ENCODE peak calls at places on chromosomes 13 and 19, in five cellular contexts. F, W, E, X and Y are unnamed samples.
A peak's percentile ranks its signal among the peaks of the same experiment; 100 is the strongest.

GRCh38 chr13:42355118-42355840 is 83.3 kb downstream of the AKAP11 start:
- DNase-seq in F (peak; percentile 39), W (no peak), E (no peak), X (no peak), Y (no peak)

GRCh38 chr19:16715613-16716012 is 4.0 kb upstream of the NWD1 start:
- DNase-seq in F (no peak), W (no peak), E (no peak), X (no peak), Y (no peak)

GRCh38 chr13:41883147-41883546 is 77.8 kb downstream of the VWA8 start:
- DNase-seq in F (no peak), W (no peak), E (no peak), X (no peak), Y (no peak)

GRCh38 chr13:26377038-26377437 is 123.1 kb downstream of the CDK8 start:
- DNase-seq in F (peak; percentile 40), W (no peak), E (no peak), X (peak; percentile 10), Y (peak; percentile 3)

GRCh38 chr13:83765796-83766195 is 116.5 kb downstream of the SLITRK1 start:
- DNase-seq in F (no peak), W (no peak), E (no peak), X (no peak), Y (no peak)

GRCh38 chr19:16001481-16002312 is 52.9 kb downstream of the OR10H4 start:
- DNase-seq in F (no peak), W (no peak), E (no peak), X (peak; percentile 87), Y (peak; percentile 77)

GRCh38 chr19:7748171-7748570 is 837 bp upstream of the CD209 start:
- DNase-seq in F (no peak), W (no peak), E (no peak), X (no peak), Y (no peak)

GRCh38 chr13:94345374-94346195 is 133.9 kb downstream of the DCT start:
- DNase-seq in F (peak; percentile 32), W (no peak), E (no peak), X (peak; percentile 49), Y (peak; percentile 44)

GRCh38 chr19:48659768-48660167 is 13.0 kb downstream of the NTN5 start:
- DNase-seq in F (no peak), W (no peak), E (no peak), X (peak; percentile 63), Y (no peak)

GRCh38 chr19:55206664-55207500 is 2.4 kb downstream of the PTPRH start:
- DNase-seq in F (peak; percentile 87), W (peak; percentile 31), E (peak; percentile 50), X (peak; percentile 92), Y (peak; percentile 86)

GRCh38 chr13:34040863-34041262 is 222.9 kb downstream of the RFC3 start:
- DNase-seq in F (no peak), W (no peak), E (no peak), X (no peak), Y (no peak)

GRCh38 chr13:91797567-91797966 is 399.1 kb downstream of the GPC5 start:
- DNase-seq in F (peak; percentile 22), W (no peak), E (no peak), X (no peak), Y (no peak)

GRCh38 chr13:44249439-44249838 is 124.2 kb upstream of the SERP2 start:
- DNase-seq in F (no peak), W (no peak), E (no peak), X (peak; percentile 78), Y (peak; percentile 77)

GRCh38 chr13:31890946-31891345 is 140.6 kb upstream of the FRY start:
- DNase-seq in F (no peak), W (no peak), E (no peak), X (peak; percentile 7), Y (no peak)

GRCh38 chr13:31749929-31750328 is 10.6 kb downstream of the RXFP2 start:
- DNase-seq in F (no peak), W (no peak), E (no peak), X (peak; percentile 89), Y (peak; percentile 94)

GRCh38 chr19:44401108-44401786 is at the start of gene ZNF285:
- DNase-seq in F (peak; percentile 97), W (peak; percentile 94), E (no peak), X (peak; percentile 96), Y (peak; percentile 95)

GRCh38 chr19:16088351-16088984 is 12.2 kb downstream of the TPM4 start:
- DNase-seq in F (no peak), W (no peak), E (no peak), X (no peak), Y (no peak)

GRCh38 chr19:49148784-49149651 is 6.2 kb downstream of the HRC start:
- DNase-seq in F (peak; percentile 100), W (peak; percentile 100), E (peak; percentile 62), X (peak; percentile 88), Y (peak; percentile 86)

GRCh38 chr19:19451429-19452240 is 46.2 kb downstream of the GATAD2A start:
- DNase-seq in F (no peak), W (no peak), E (no peak), X (no peak), Y (no peak)